ENCODE peak calls at places on chromosome 6, in six cellular contexts. D is CD8-positive, alpha-beta T cell; T is tibial artery; X is lower lobe of right lung; M is heart right ventricle; N is H9. K is an unnamed sample. For H3K9me3, the result is how much of the 10 kb centered on the place peaks cover.

GRCh38 chr6:155523821-155524238 is 68.2 kb upstream of the NOX3 start:
- DNase-seq in M (no peak), N (peak), D (no peak), X (no peak), T (no peak), K (peak)

GRCh38 chr6:52133326-52133725 is 45.9 kb upstream of the PKHD1 start:
- DNase-seq in M (no peak), X (no peak), N (no peak), D (no peak), T (no peak), K (no peak)

GRCh38 chr6:12585497-12585958 is 131.0 kb upstream of the PHACTR1 start:
- DNase-seq in T (no peak), M (peak), D (no peak), N (no peak), X (peak), K (no peak)

GRCh38 chr6:20709451-20709850 is 175.2 kb downstream of the CDKAL1 start:
- DNase-seq in D (no peak), X (no peak), N (no peak), M (no peak), T (no peak), K (no peak)

GRCh38 chr6:6319947-6320811 is at the start of gene F13A1:
- DNase-seq in T (no peak), D (no peak), N (peak), X (peak), M (no peak), K (no peak)

GRCh38 chr6:116564921-116565872 is 6.1 kb upstream of the RWDD1 start:
- DNase-seq in X (peak), T (no peak), D (peak), N (no peak), M (no peak), K (peak)

GRCh38 chr6:27757307-27757706 is 154.9 kb downstream of the OR2B2 start:
- DNase-seq in N (peak), D (peak), T (no peak), M (no peak), X (peak), K (peak)

GRCh38 chr6:107731422-107732319 is 92.4 kb downstream of the SCML4 start:
- DNase-seq in D (peak), M (no peak), N (no peak), T (no peak), X (no peak), K (no peak)

GRCh38 chr6:148530976-148531375 is 188.3 kb downstream of the SASH1 start:
- DNase-seq in N (no peak), T (no peak), X (no peak), M (no peak), D (no peak), K (no peak)
- H3K27ac ChIP-seq in N (no peak), T (peak), X (peak), M (no peak), D (no peak), K (peak)

DNA sequence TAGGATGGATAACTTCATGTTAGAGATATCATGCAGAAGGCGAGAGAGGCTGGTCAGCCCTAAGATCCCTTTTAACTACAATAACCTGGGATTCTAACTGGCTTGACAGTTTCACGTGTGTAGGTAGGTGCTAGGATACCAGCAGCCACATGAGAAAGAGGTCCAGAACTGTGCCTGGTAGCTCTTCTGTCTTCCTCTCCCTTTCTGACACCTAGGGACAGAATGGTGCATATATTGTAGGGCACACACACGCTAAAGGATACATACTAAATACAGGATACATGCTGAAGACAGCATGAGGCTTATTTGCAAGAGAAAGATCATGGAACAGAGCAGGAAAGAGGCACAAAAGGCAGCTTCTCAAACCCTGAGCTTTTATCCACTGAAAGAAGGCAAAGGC is 3.4 kb downstream of the SLC22A23 start:
- DNase-seq in X (no peak), M (no peak), T (no peak), N (no peak), D (no peak), K (no peak)
- TF ChIP-seq CTCF in X (no peak), M (no peak), T (no peak), N (no peak), D (no peak), K (no peak)

DNA sequence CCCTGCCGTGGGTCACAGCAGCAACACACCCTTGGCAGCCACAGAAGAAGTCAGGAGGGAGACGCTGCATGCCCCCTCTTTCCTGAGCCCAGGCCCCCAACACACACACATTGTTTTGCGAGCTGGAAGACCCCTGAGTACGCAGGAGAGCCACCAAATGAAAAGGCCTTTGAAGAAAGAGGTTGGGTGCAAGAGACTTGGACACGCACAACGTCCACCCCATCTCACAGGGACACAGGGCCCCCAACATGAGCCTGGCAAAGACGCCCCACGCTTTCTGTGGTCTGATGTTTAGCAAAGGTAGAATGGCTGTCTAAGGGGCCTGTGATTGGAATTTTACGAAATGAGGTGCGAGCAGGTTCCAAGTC is 185.0 kb downstream of the TTLL2 start:
- DNase-seq in T (no peak), X (no peak), D (no peak), M (no peak), N (no peak), K (no peak)
- H3K9me3 ChIP-seq in T (under half), X (under half), D (under half), M (under half), N (under half), K (under half)

GRCh38 chr6:166959906-166960608 is 3.7 kb upstream of the RNASET2 start:
- DNase-seq in D (no peak), T (no peak), N (no peak), X (no peak), M (no peak), K (no peak)
- H3K27ac ChIP-seq in D (peak), T (no peak), N (no peak), X (peak), M (no peak), K (no peak)

DNA sequence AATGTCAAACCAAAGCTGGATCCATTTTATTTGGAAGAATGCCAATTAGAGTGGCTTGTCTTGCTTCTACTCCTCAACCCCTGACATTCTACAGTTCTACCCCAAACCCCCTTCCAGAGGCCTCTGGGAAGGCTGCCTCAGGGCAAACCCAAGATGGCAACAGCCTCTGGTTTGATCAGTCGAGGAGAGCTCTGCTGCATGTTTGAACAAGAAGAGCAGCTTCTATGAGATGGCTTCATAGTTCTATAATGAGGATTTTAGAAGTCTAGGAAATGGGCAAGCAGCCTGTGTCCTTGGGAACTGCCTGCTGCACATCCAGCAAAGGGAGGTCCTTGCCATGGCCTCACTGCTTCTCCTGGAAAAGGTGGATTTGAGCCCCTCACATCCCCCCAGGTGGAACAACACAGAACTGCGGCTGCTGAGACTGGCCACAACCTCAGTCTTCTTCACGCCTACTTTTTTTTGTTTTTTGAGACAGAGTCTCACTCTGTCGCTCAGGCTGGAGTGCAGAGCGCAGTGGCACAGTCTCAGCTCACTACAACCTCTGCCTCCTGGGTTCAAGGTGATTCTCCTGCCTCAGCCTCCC is 37.9 kb downstream of the ZC3H12D start:
- DNase-seq in D (no peak), N (no peak), M (no peak), X (no peak), T (peak), K (no peak)
- TF ChIP-seq CTCF in D (no peak), N (peak), M (no peak), X (no peak), T (no peak), K (no peak)

GRCh38 chr6:170147056-170147787 is 143.7 kb downstream of the DLL1 start:
- DNase-seq in X (peak), T (no peak), N (no peak), D (no peak), M (no peak), K (peak)
- H3K9me3 ChIP-seq in X (under half), T (under half), N (under half), D (under half), M (under half), K (under half)

DNA sequence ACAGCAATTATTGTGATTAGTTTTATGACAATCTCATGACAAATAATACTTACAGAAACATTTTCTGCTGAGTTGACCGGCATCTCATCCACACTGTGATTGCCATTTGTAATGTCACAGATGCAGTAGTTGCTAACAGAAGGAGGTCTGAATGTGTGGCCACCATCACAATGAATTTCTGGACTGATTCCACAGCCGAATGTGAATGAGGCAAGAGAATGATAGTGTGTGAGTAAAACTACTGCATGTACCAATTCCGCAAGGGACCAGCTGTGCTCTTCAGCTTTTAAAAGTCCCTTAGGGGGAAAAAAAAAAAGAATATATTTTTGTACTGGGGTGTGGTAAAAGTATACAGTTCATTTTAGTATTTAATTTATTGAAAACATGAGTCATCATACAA is 96.2 kb downstream of the SESN1 start:
- DNase-seq in M (no peak), X (no peak), T (no peak), D (no peak), N (no peak), K (no peak)
- H3K27ac ChIP-seq in M (no peak), X (no peak), T (no peak), D (no peak), N (no peak), K (no peak)